ENCODE peak calls at places on chromosomes 6 and 20, in seven cellular contexts. J, G, H, K, E, F and A are unnamed samples.

GRCh38 chr6:161225677-161226004 is 48.2 kb downstream of the AGPAT4 start:
- DNase-seq in G (no peak), J (no peak), H (no peak), E (no peak), F (no peak), K (no peak), A (no peak)

GRCh38 chr6:105263685-105264298 is 84.0 kb upstream of the POPDC3 start:
- DNase-seq in F (no peak), G (no peak), E (no peak), K (no peak), J (no peak), H (no peak), A (no peak)

GRCh38 chr6:113843500-113844068 is 13.6 kb upstream of the MARCKS start:
- DNase-seq in K (no peak), G (no peak), E (no peak), J (no peak), F (no peak), H (no peak), A (no peak)

GRCh38 chr6:27668442-27669275 is 195.8 kb upstream of the ZNF184 start:
- DNase-seq in E (peak; percentile 28), G (no peak), F (peak; percentile 80), K (peak; percentile 60), J (no peak), H (peak; percentile 73), A (peak; percentile 63)

GRCh38 chr20:62889411-62889810 is 27.8 kb upstream of the TCFL5 start:
- DNase-seq in G (peak; percentile 16), K (no peak), E (no peak), H (no peak), F (no peak), J (no peak), A (no peak)

GRCh38 chr6:47363736-47364135 is 54.0 kb upstream of the TNFRSF21 start:
- DNase-seq in J (no peak), E (no peak), G (no peak), F (no peak), H (no peak), K (no peak), A (no peak)

GRCh38 chr20:17995967-17996819 is 27.4 kb downstream of the MGME1 start:
- DNase-seq in F (peak; percentile 26), G (no peak), J (no peak), K (peak; percentile 79), H (peak; percentile 78), E (peak; percentile 25), A (no peak)

GRCh38 chr6:6614965-6615304 is 26.4 kb downstream of the LY86 start:
- DNase-seq in J (no peak), H (no peak), G (no peak), K (no peak), E (no peak), F (no peak), A (no peak)

GRCh38 chr6:157710604-157711003 is 112.4 kb upstream of the SNX9 start:
- DNase-seq in J (no peak), F (no peak), G (no peak), H (peak; percentile 52), K (peak; percentile 46), E (no peak), A (no peak)

GRCh38 chr6:133093957-133094356 is 147.2 kb upstream of the EYA4 start:
- DNase-seq in E (no peak), F (peak; percentile 67), H (no peak), K (no peak), J (no peak), G (no peak), A (no peak)

GRCh38 chr6:122733259-122733658 is 46.3 kb upstream of the FABP7 start:
- DNase-seq in G (no peak), K (no peak), J (no peak), E (no peak), F (no peak), H (no peak), A (no peak)

GRCh38 chr6:99092009-99092408 is 144.3 kb upstream of the FBXL4 start:
- DNase-seq in K (no peak), J (no peak), H (no peak), E (no peak), F (no peak), G (no peak), A (no peak)

GRCh38 chr6:169254456-169255316 is 1.0 kb upstream of the THBS2 start:
- DNase-seq in K (no peak), F (no peak), H (no peak), J (no peak), G (no peak), E (peak; percentile 38), A (no peak)

GRCh38 chr6:25671652-25672051 is 19.6 kb downstream of the SCGN start:
- DNase-seq in F (no peak), J (no peak), E (no peak), H (no peak), K (no peak), G (no peak), A (no peak)

GRCh38 chr6:35024601-35025054 is 116.5 kb downstream of the TCP11 start:
- DNase-seq in G (no peak), H (peak; percentile 70), J (peak; percentile 58), E (no peak), K (peak; percentile 52), F (peak; percentile 29), A (peak; percentile 77)

GRCh38 chr20:1811621-1812498 is 83.3 kb upstream of the SIRPA start:
- DNase-seq in G (no peak), F (no peak), E (no peak), K (no peak), J (no peak), H (no peak), A (no peak)

GRCh38 chr20:63835031-63835858 is 4.2 kb upstream of the ZBTB46 start:
- DNase-seq in K (peak; percentile 99), H (peak; percentile 98), F (peak; percentile 90), E (peak; percentile 93), G (peak; percentile 95), J (peak; percentile 86), A (peak; percentile 95)

GRCh38 chr6:117555882-117556498 is 46.3 kb downstream of the GOPC start:
- DNase-seq in F (no peak), K (peak; percentile 49), G (no peak), E (peak; percentile 50), J (no peak), H (peak; percentile 52), A (no peak)

DNA sequence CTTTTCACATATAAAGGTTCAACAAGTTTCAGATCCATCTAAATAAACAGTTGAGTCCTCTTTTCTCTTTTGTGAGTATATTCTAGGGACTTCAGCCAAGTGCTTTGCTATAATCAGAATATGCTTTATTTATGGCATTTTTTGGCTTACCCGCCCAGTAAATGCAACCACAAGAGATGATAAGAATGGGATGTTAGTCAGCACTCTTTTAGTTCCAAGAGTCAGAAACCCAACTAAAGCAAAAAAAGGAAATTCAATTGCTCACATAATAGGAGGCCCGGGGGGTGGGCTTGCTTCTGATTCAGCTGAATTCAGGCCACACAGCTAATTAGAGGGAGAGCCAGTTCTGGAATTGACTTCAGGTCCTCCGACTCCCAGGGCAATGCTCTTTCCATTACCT is 250.6 kb downstream of the FARS2 start:
- DNase-seq in K (peak; percentile 89), E (no peak), J (no peak), H (peak; percentile 88), G (no peak), F (no peak), A (no peak)
- H3K4me3 ChIP-seq in K (no peak overlapping the region), E (no peak overlapping the region), J (no peak overlapping the region), H (no peak overlapping the region), G (no peak overlapping the region), F (no peak overlapping the region), A (no peak overlapping the region)

DNA sequence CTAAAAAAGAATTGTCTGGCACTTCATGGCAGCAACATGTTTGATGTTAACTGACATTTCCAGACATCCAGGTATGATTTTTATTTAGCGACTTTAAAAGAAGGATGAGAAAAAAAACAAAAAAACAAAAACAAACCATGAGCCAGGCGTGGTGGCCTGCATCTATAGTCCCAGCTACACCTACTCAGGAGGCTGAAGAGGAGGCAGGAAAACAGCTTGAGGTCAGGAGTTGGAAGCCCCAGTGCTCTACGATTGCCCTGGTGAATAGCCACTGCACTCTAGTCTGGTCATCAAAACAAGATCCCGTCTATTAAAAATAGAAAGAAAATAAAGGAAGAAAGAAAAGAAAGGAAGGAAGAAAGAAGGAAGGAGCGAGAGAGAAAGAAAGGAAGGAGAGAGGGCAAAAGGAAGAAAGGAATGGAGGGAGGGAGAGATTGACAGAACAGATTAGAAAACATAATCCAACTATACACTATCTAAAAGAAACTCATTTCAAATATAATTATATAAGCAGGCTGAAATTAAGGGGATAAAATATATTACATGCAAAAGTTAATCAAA is 141.6 kb downstream of the TRIM27 start:
- DNase-seq in G (no peak), J (no peak), K (no peak), E (no peak), H (no peak), F (no peak), A (no peak)
- H3K27me3 ChIP-seq in G (peaks cover 36% of the 10 kb centered on the region), J (peaks cover 100% of the 10 kb centered on the region), K (peaks cover 99% of the 10 kb centered on the region), E (peaks cover 11% of the 10 kb centered on the region), H (peaks cover 15% of the 10 kb centered on the region), F (no peaks in the 10 kb centered on the region), A (peaks cover 5% of the 10 kb centered on the region)

GRCh38 chr6:52538921-52539354 is 37.9 kb downstream of the TRAM2 start:
- DNase-seq in F (no peak), H (no peak), G (no peak), K (peak; percentile 46), E (no peak), J (no peak), A (no peak)

GRCh38 chr6:52540286-52540902 is 36.5 kb downstream of the TRAM2 start:
- DNase-seq in K (no peak), J (no peak), G (no peak), E (no peak), F (no peak), H (no peak), A (no peak)

GRCh38 chr6:52543262-52543661 is 33.6 kb downstream of the TRAM2 start:
- DNase-seq in J (no peak), K (no peak), G (no peak), F (no peak), E (no peak), H (peak; percentile 79), A (no peak)

GRCh38 chr6:52539607-52540006 is 37.3 kb downstream of the TRAM2 start:
- DNase-seq in E (no peak), J (no peak), H (no peak), F (no peak), K (no peak), G (no peak), A (no peak)

DNA sequence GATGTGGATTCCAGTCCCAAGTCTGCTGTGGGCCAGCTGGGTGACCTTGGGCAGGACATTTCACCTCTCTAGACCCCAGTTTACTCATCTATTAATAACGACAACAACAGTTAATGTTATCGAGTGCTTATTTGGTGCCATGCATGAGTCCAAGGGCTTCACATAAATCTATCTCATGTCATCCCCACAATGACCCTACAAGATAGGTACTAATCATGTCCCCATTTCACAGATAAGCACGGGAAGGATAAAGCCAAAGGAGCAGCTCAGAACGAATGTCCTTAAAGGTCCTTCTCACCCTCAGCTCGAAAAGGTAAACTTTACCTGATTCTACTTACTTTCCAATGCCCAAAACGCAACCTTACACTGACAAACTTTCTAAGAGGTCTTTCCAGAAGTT is 35.7 kb downstream of the TRAM2 start:
- DNase-seq in G (no peak), K (no peak), H (no peak), J (no peak), E (no peak), F (no peak), A (no peak)
- H3K4me1 ChIP-seq in G (peaks cover 21% of the 10 kb centered on the region), K (no peaks in the 10 kb centered on the region), H (peaks cover 73% of the 10 kb centered on the region), J (peaks cover 87% of the 10 kb centered on the region), E (peaks cover 16% of the 10 kb centered on the region), F (peaks cover 7% of the 10 kb centered on the region), A (peaks cover 35% of the 10 kb centered on the region)

DNA sequence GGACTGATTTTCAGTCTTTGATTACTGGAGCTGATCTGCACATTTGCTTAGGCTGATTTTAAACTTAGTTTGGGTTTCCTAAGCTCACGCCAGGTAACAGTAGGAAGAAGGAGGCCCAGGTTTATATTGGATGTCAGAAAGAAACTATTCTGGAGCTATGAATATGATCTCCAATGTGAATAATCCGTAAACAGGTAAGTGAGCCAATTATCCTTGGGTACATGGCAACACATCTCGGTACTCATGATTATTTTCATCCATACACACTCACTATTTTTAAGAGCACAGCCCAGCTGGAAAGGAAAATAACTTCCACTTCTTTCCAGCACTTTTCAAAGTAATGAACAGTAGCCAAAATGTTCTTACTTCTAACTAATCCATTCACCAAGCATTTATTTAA is 7.0 kb downstream of the ATXN1 start:
- DNase-seq in F (no peak), G (no peak), H (no peak), E (no peak), J (no peak), K (no peak), A (no peak)
- H3K4me3 ChIP-seq in F (no peak overlapping the region), G (no peak overlapping the region), H (no peak overlapping the region), E (no peak overlapping the region), J (no peak overlapping the region), K (no peak overlapping the region), A (no peak overlapping the region)